ENCODE peak calls at places on chromosomes 13 and 19, in eight cellular contexts. M is transverse colon, A is NCI-H748 treated with DMSO at 0.1 percent for 48 hours, D is fibroblast of lung, R is cardiac septum, O is GM04504, V is NCI-H460, J is dermis microvascular lymphatic vessel endothelial cell. I is an unnamed sample.
A peak's percentile ranks its signal among the peaks of the same experiment; 100 is the strongest.

GRCh38 chr13:37168151-37168550 is 62.7 kb upstream of the CSNK1A1L start:
- DNase-seq in O (no peak), R (no peak), J (no peak), M (no peak), A (no peak), V (no peak), D (no peak), I (no peak)

GRCh38 chr13:105960326-105960725 is 575.1 kb downstream of the EFNB2 start:
- DNase-seq in V (no peak), J (no peak), R (no peak), D (no peak), A (no peak), O (no peak), M (no peak), I (no peak)

GRCh38 chr13:50636007-50636704 is 207.3 kb downstream of the DLEU7 start:
- DNase-seq in D (no peak), J (no peak), O (no peak), R (no peak), V (no peak), A (peak; percentile 18), M (no peak), I (no peak)

GRCh38 chr19:43723588-43723987 is 7.7 kb downstream of the IRGC start:
- DNase-seq in R (no peak), J (no peak), M (no peak), A (no peak), O (no peak), V (no peak), D (peak; percentile 23), I (no peak)

GRCh38 chr19:49425922-49426592 is 869 bp downstream of the GFY start:
- DNase-seq in J (no peak), V (no peak), D (no peak), O (no peak), A (no peak), R (no peak), M (no peak), I (no peak)

GRCh38 chr19:4034048-4035017 is 26.8 kb downstream of the PIAS4 start:
- DNase-seq in O (no peak), J (no peak), M (no peak), D (no peak), V (no peak), A (no peak), R (no peak), I (no peak)

GRCh38 chr19:54896036-54896435 is 9.9 kb upstream of the NCR1 start:
- DNase-seq in O (no peak), J (no peak), V (no peak), M (no peak), A (no peak), R (no peak), D (no peak), I (no peak)

GRCh38 chr13:33761744-33762143 is 56.2 kb upstream of the RFC3 start:
- DNase-seq in V (no peak), A (peak; percentile 92), D (no peak), M (no peak), R (no peak), J (no peak), O (no peak), I (no peak)

GRCh38 chr19:16889429-16889882 is 657 bp downstream of the F2RL3 start:
- DNase-seq in R (no peak), J (peak; percentile 51), M (no peak), D (no peak), V (no peak), A (no peak), O (no peak), I (no peak)

GRCh38 chr13:26787961-26788360 is 27.4 kb upstream of the GPR12 start:
- DNase-seq in M (no peak), J (no peak), D (no peak), V (no peak), A (no peak), R (no peak), O (no peak), I (no peak)

GRCh38 chr13:42820450-42820849 is 39.1 kb downstream of the FAM216B start:
- DNase-seq in D (no peak), O (no peak), J (no peak), A (no peak), V (no peak), M (no peak), R (no peak), I (no peak)

GRCh38 chr19:21092107-21092506 is 10.1 kb downstream of the ZNF714 start:
- DNase-seq in M (no peak), D (peak; percentile 6), R (no peak), A (no peak), O (peak; percentile 38), J (no peak), V (no peak), I (no peak)

GRCh38 chr13:72431981-72432617 is 295.3 kb downstream of the MZT1 start:
- DNase-seq in A (no peak), V (no peak), O (no peak), J (no peak), D (peak; percentile 25), R (no peak), M (no peak), I (no peak)

I was measured in chondrocyte.